ENCODE peak calls at places on chromosomes 6 and 20, in six cellular contexts. A is effector CD4-positive, alpha-beta T cell; W is esophagus squamous epithelium; T is GM18507; E is left cardiac atrium; B is HS-5. P is an unnamed sample.

GRCh38 chr6:39167866-39168625 is 53.1 kb upstream of the SAYSD1 start:
- DNase-seq in A (no peak), W (no peak), T (no peak), E (no peak), B (no peak), P (no peak)

GRCh38 chr20:64231621-64232550 is 23.7 kb upstream of the PCMTD2 start:
- DNase-seq in A (no peak), W (no peak), T (no peak), E (no peak), B (no peak), P (no peak)

GRCh38 chr6:141986457-141986856 is 146.3 kb upstream of the GJE1 start:
- DNase-seq in A (no peak), W (no peak), T (no peak), E (no peak), B (no peak), P (no peak)

GRCh38 chr6:147022041-147022440 is 182.2 kb upstream of the STXBP5 start:
- DNase-seq in A (no peak), W (no peak), T (no peak), E (no peak), B (no peak), P (no peak)

GRCh38 chr6:135498178-135498841 is 770 bp upstream of the AHI1 start:
- DNase-seq in A (peak; percentile 59), W (no peak), T (peak; percentile 2), E (peak; percentile 76), B (peak; percentile 68), P (no peak)

GRCh38 chr20:59448828-59449444 is 148.5 kb downstream of the EDN3 start:
- DNase-seq in A (no peak), W (no peak), T (no peak), E (no peak), B (no peak), P (no peak)

GRCh38 chr6:117167520-117168271 is 97.7 kb upstream of the VGLL2 start:
- DNase-seq in A (no peak), W (no peak), T (no peak), E (no peak), B (peak; percentile 70), P (no peak)

GRCh38 chr6:163951326-163951725 is 536.8 kb downstream of the QKI start:
- DNase-seq in A (no peak), W (no peak), T (no peak), E (no peak), B (no peak), P (no peak)

GRCh38 chr20:56467969-56468316 is 484 bp upstream of the RTF2 start:
- DNase-seq in A (no peak), W (no peak), T (no peak), E (no peak), B (no peak), P (no peak)

GRCh38 chr20:32018269-32019155 is 8.3 kb downstream of the CCM2L start:
- DNase-seq in A (peak; percentile 15), W (no peak), T (no peak), E (peak; percentile 74), B (no peak), P (peak; percentile 57)

GRCh38 chr6:106309766-106310373 is 15.7 kb downstream of the ATG5 start:
- DNase-seq in A (no peak), W (no peak), T (no peak), E (no peak), B (peak; percentile 56), P (no peak)

GRCh38 chr6:32163559-32164258 is 686 bp upstream of the EGFL8 start:
- DNase-seq in A (no peak), W (no peak), T (no peak), E (no peak), B (no peak), P (no peak)

GRCh38 chr6:139540276-139540675 is 165.8 kb upstream of the CITED2 start:
- DNase-seq in A (peak; percentile 9), W (no peak), T (no peak), E (no peak), B (peak; percentile 79), P (no peak)

GRCh38 chr20:31712112-31712553 is 10.5 kb downstream of the BCL2L1 start:
- DNase-seq in A (no peak), W (no peak), T (no peak), E (peak; percentile 60), B (no peak), P (no peak)

GRCh38 chr6:50285735-50286134 is 236.0 kb upstream of the DEFB112 start:
- DNase-seq in A (no peak), W (no peak), T (no peak), E (no peak), B (no peak), P (no peak)

GRCh38 chr20:47801759-47802158 is 16.5 kb upstream of the SULF2 start:
- DNase-seq in A (no peak), W (no peak), T (no peak), E (no peak), B (no peak), P (no peak)